ENCODE peak calls at places on chromosomes 3 and 15, in five cellular contexts. C is IMR-90, F is thoracic aorta, Z is heart right ventricle, H is hepatocyte. T is an unnamed sample.

GRCh38 chr3:17070560-17070959 is 185.8 kb downstream of the PLCL2 start:
- DNase-seq in C (peak; percentile 39), F (no peak), Z (peak; percentile 42), H (no peak), T (no peak)

GRCh38 chr3:71309342-71309741 is 274.2 kb downstream of the FOXP1 start:
- DNase-seq in C (no peak), F (no peak), Z (no peak), H (no peak), T (peak; percentile 50)

GRCh38 chr15:61091229-61091628 is 137.9 kb downstream of the RORA start:
- DNase-seq in C (no peak), F (no peak), Z (no peak), H (no peak), T (no peak)

GRCh38 chr3:50158747-50159146 is 3.6 kb downstream of the SEMA3F start:
- DNase-seq in C (no peak), F (no peak), Z (no peak), H (no peak), T (no peak)

GRCh38 chr3:59247402-59247841 is 197.6 kb upstream of the CFAP20DC start:
- DNase-seq in C (peak; percentile 52), F (no peak), Z (no peak), H (no peak), T (no peak)

GRCh38 chr3:172379372-172379771 is 68.9 kb downstream of the GHSR start:
- DNase-seq in C (peak; percentile 19), F (no peak), Z (no peak), H (no peak), T (no peak)

GRCh38 chr15:72238586-72238985 is 7.6 kb upstream of the PKM start:
- DNase-seq in C (no peak), F (no peak), Z (no peak), H (no peak), T (no peak)

GRCh38 chr15:73936588-73937312 is 10.5 kb downstream of the LOXL1 start:
- DNase-seq in C (no peak), F (no peak), Z (no peak), H (no peak), T (no peak)

GRCh38 chr3:23949784-23950183 is 4.7 kb downstream of the NR1D2 start:
- DNase-seq in C (no peak), F (no peak), Z (peak; percentile 63), H (peak; percentile 24), T (no peak)

GRCh38 chr3:117139681-117140080 is 430.1 kb downstream of the TUSC7 start:
- DNase-seq in C (no peak), F (no peak), Z (no peak), H (no peak), T (no peak)

GRCh38 chr15:67783303-67783702 is 42.0 kb upstream of the SKOR1 start:
- DNase-seq in C (no peak), F (no peak), Z (no peak), H (no peak), T (no peak)

GRCh38 chr3:64530434-64531049 is 157.3 kb downstream of the ADAMTS9 start:
- DNase-seq in C (peak; percentile 50), F (no peak), Z (no peak), H (peak; percentile 79), T (peak; percentile 58)

GRCh38 chr3:182760576-182761164 is 32.6 kb upstream of the ATP11B start:
- DNase-seq in C (no peak), F (no peak), Z (no peak), H (peak; percentile 73), T (no peak)

GRCh38 chr15:65056868-65057548 is 10.8 kb downstream of the RASL12 start:
- DNase-seq in C (peak; percentile 31), F (no peak), Z (no peak), H (peak; percentile 79), T (no peak)

GRCh38 chr3:140505256-140505655 is 172.6 kb upstream of the TRIM42 start:
- DNase-seq in C (no peak), F (no peak), Z (no peak), H (no peak), T (no peak)

GRCh38 chr3:112464264-112464663 is 35.0 kb downstream of the BTLA start:
- DNase-seq in C (no peak), F (no peak), Z (no peak), H (no peak), T (no peak)

GRCh38 chr3:48564022-48564421 is 441 bp upstream of the UCN2 start:
- DNase-seq in C (peak; percentile 62), F (no peak), Z (peak; percentile 32), H (no peak), T (peak; percentile 77)

GRCh38 chr15:92645051-92645631 is 10.4 kb downstream of the FAM174B start:
- DNase-seq in C (no peak), F (no peak), Z (no peak), H (no peak), T (peak; percentile 70)

GRCh38 chr3:62201438-62202035 is 171.8 kb downstream of the FEZF2 start:
- DNase-seq in C (peak; percentile 51), F (no peak), Z (no peak), H (peak; percentile 38), T (peak; percentile 46)

GRCh38 chr15:36401586-36401966 is 177.8 kb upstream of the CDIN1 start:
- DNase-seq in C (no peak), F (no peak), Z (no peak), H (no peak), T (no peak)

GRCh38 chr3:49940667-49941249 is 808 bp downstream of the RBM6 start:
- DNase-seq in C (no peak), F (no peak), Z (no peak), H (peak; percentile 10), T (no peak)

GRCh38 chr3:141051641-141052569 is 758 bp downstream of the SPSB4 start:
- DNase-seq in C (peak; percentile 2), F (no peak), Z (peak; percentile 43), H (peak; percentile 51), T (no peak)

GRCh38 chr3:170792511-170792910 is 77.5 kb downstream of the RPL22L1 start:
- DNase-seq in C (peak; percentile 23), F (no peak), Z (no peak), H (no peak), T (no peak)

GRCh38 chr3:158097571-158098553 is 8.4 kb downstream of the SHOX2 start:
- DNase-seq in C (peak; percentile 57), F (no peak), Z (peak; percentile 28), H (peak; percentile 93), T (no peak)

GRCh38 chr15:100256096-100256984 is 85.4 kb downstream of the ADAMTS17 start:
- DNase-seq in C (no peak), F (no peak), Z (no peak), H (no peak), T (no peak)

GRCh38 chr15:40990080-40990479 is 36.8 kb downstream of the CHAC1 start:
- DNase-seq in C (no peak), F (no peak), Z (no peak), H (no peak), T (no peak)

DNA sequence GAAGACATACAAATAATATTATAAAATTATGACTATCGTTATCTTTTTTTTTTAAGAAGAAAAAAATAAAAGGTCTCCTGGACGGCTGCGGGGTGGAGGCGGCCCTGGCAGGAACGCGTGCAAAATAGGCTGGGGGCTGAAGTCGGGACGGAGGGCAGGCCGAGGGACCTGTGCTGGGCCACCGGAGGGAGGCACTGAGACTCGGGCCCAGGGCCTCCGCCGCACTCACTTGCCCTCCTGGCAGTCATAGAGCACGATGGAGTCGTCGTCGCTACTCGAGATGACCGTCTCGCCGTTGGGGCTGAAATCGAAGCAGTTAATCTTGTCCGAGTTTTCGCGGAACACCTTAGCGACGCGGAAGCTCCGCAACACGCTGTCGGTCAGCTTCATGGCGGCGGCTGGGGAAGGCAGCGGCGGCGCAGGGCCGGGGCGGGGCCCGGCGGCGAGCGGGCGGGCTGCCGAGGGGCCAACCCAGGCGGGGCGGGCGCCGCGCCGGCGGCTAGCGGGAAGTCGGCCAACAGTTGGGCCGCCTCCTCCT is 408 bp downstream of the WDR82 start:
- DNase-seq in C (no peak), F (no peak), Z (no peak), H (peak; percentile 78), T (no peak)
- TF ChIP-seq CTCF in C (peak; percentile 17), F (peak; percentile 51), Z (peak; percentile 11), H (peak; percentile 43), T (no peak)

DNA sequence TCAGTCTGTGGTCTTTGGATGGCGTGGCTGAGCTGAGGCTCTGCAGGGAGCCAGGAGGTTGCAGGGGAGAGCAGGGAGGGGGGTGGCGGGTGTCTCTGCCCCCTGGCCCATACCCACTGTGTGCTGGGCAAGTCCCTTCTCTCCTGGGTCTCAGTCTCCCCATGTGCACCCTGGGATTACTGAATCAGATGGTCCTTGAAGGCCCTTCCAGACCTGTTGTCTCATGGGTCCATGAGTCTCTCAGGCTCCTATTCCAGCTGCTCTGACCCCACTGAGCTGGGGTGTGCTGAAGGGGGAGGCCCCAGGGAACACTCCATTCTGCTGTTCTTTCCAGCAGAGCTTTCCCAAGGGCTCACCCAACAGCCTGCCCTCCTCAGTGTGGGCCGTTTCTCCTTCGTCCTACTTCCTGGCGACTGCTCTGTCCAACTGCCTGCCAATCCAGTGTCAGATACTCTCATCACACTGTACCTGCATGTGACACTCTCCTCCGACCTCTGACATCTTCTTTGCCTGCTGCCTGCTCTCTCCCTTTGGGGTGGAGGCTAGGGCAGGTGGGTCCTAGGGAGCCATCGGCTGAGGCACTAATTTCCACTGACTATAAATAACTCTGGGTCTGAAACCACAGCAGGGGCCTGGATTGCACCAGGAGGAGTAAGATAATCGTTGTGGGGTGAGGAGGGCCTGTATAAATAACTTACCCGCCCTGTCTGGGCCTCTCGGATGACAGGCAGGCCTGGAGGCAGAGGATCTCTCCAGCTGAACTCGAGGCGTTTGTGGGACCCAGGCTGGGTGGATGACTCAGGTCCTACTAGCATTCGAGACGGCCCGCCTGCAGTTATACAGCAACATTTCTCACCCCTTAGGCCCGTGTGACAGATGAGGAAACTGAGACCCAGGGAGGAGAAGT is 67.1 kb downstream of the ATP2B2 start:
- DNase-seq in C (peak; percentile 96), F (no peak), Z (no peak), H (no peak), T (peak; percentile 94)
- TF ChIP-seq CTCF in C (no peak), F (no peak), Z (no peak), H (no peak), T (no peak)

GRCh38 chr15:85837881-85838280 is 43.2 kb upstream of the KLHL25 start:
- DNase-seq in C (no peak), F (no peak), Z (no peak), H (no peak), T (no peak)
- TF ChIP-seq CTCF in C (no peak), F (no peak), Z (no peak), H (no peak), T (no peak)

GRCh38 chr15:30036304-30036703 is 46.5 kb upstream of the GOLGA8J start:
- DNase-seq in C (no peak), F (no peak), Z (no peak), H (no peak), T (no peak)

GRCh38 chr15:30033763-30034162 is 49.0 kb upstream of the GOLGA8J start:
- DNase-seq in C (no peak), F (no peak), Z (no peak), H (no peak), T (no peak)

GRCh38 chr15:30033211-30033610 is 49.5 kb upstream of the GOLGA8J start:
- DNase-seq in C (no peak), F (no peak), Z (no peak), H (no peak), T (no peak)

GRCh38 chr15:30030350-30030749 is 52.4 kb upstream of the GOLGA8J start:
- DNase-seq in C (no peak), F (no peak), Z (no peak), H (no peak), T (no peak)
- TF ChIP-seq CTCF in C (peak; percentile 13), F (no peak), Z (no peak), H (no peak), T (no peak)

GRCh38 chr3:20225769-20226168 is 39.8 kb upstream of the SGO1 start:
- DNase-seq in C (peak; percentile 3), F (no peak), Z (no peak), H (peak; percentile 63), T (peak; percentile 57)
- TF ChIP-seq CTCF in C (peak; percentile 27), F (peak; percentile 41), Z (peak; percentile 11), H (peak; percentile 68), T (peak; percentile 71)

GRCh38 chr3:38554127-38554827 is 58.1 kb downstream of the EXOG start:
- DNase-seq in C (no peak), F (no peak), Z (no peak), H (no peak), T (no peak)
- TF ChIP-seq CTCF in C (no peak), F (no peak), Z (no peak), H (no peak), T (no peak)

T was measured in HFFc6.